ENCODE peak calls at places on chromosomes 3 and 15, in seven cellular contexts. One of them, this sample, is unnamed.
A peak's percentile ranks its signal among the peaks of the same experiment; 100 is the strongest.

GRCh38 chr3:52039846-52040245 is 16.5 kb downstream of the DUSP7 start:
- DNase-seq in cardiac fibroblast: peak; percentile 58
- DNase-seq in GM06990: no peak
- DNase-seq in fibroblast of mammary gland: no peak
- DNase-seq in mesothelial cell of epicardium: no peak
- DNase-seq in ovary: no peak
- DNase-seq in B cell: no peak
- DNase-seq in this sample: no peak

GRCh38 chr15:68435966-68436365 is 4.0 kb upstream of the ITGA11 start:
- DNase-seq in cardiac fibroblast: no peak
- DNase-seq in GM06990: no peak
- DNase-seq in fibroblast of mammary gland: no peak
- DNase-seq in mesothelial cell of epicardium: no peak
- DNase-seq in ovary: no peak
- DNase-seq in B cell: no peak
- DNase-seq in this sample: no peak

GRCh38 chr3:107375682-107376081 is 1.6 kb upstream of the CCDC54 start:
- DNase-seq in cardiac fibroblast: no peak
- DNase-seq in GM06990: no peak
- DNase-seq in fibroblast of mammary gland: no peak
- DNase-seq in mesothelial cell of epicardium: no peak
- DNase-seq in ovary: no peak
- DNase-seq in B cell: no peak
- DNase-seq in this sample: no peak

GRCh38 chr3:124776856-124777255 is 46.6 kb downstream of the UMPS start:
- DNase-seq in cardiac fibroblast: no peak
- DNase-seq in GM06990: no peak
- DNase-seq in fibroblast of mammary gland: no peak
- DNase-seq in mesothelial cell of epicardium: no peak
- DNase-seq in ovary: no peak
- DNase-seq in B cell: no peak
- DNase-seq in this sample: no peak

GRCh38 chr15:42094512-42094963 is at the start of gene PLA2G4D:
- DNase-seq in cardiac fibroblast: no peak
- DNase-seq in GM06990: no peak
- DNase-seq in fibroblast of mammary gland: no peak
- DNase-seq in mesothelial cell of epicardium: no peak
- DNase-seq in ovary: no peak
- DNase-seq in B cell: no peak
- DNase-seq in this sample: no peak

GRCh38 chr15:28208583-28208982 is 109.5 kb upstream of the OCA2 start:
- DNase-seq in cardiac fibroblast: no peak
- DNase-seq in GM06990: no peak
- DNase-seq in fibroblast of mammary gland: no peak
- DNase-seq in mesothelial cell of epicardium: no peak
- DNase-seq in ovary: no peak
- DNase-seq in B cell: no peak
- DNase-seq in this sample: no peak

GRCh38 chr3:119025390-119025789 is 9.3 kb downstream of the IGSF11 start:
- DNase-seq in cardiac fibroblast: no peak
- DNase-seq in GM06990: no peak
- DNase-seq in fibroblast of mammary gland: no peak
- DNase-seq in mesothelial cell of epicardium: no peak
- DNase-seq in ovary: no peak
- DNase-seq in B cell: no peak
- DNase-seq in this sample: no peak

GRCh38 chr3:107285197-107285596 is 92.0 kb upstream of the CCDC54 start:
- DNase-seq in cardiac fibroblast: peak; percentile 32
- DNase-seq in GM06990: no peak
- DNase-seq in fibroblast of mammary gland: peak; percentile 10
- DNase-seq in mesothelial cell of epicardium: no peak
- DNase-seq in ovary: no peak
- DNase-seq in B cell: no peak
- DNase-seq in this sample: no peak

GRCh38 chr3:120622870-120623718 is 27.0 kb downstream of the NDUFB4 start:
- DNase-seq in cardiac fibroblast: peak; percentile 64
- DNase-seq in GM06990: no peak
- DNase-seq in fibroblast of mammary gland: peak; percentile 79
- DNase-seq in mesothelial cell of epicardium: no peak
- DNase-seq in ovary: no peak
- DNase-seq in B cell: no peak
- DNase-seq in this sample: no peak

GRCh38 chr3:23308986-23309625 is 106.0 kb downstream of the UBE2E2 start:
- DNase-seq in cardiac fibroblast: no peak
- DNase-seq in GM06990: no peak
- DNase-seq in fibroblast of mammary gland: no peak
- DNase-seq in mesothelial cell of epicardium: no peak
- DNase-seq in ovary: no peak
- DNase-seq in B cell: no peak
- DNase-seq in this sample: no peak

GRCh38 chr3:173945801-173946200 is 548.3 kb downstream of the NLGN1 start:
- DNase-seq in cardiac fibroblast: no peak
- DNase-seq in GM06990: no peak
- DNase-seq in fibroblast of mammary gland: no peak
- DNase-seq in mesothelial cell of epicardium: no peak
- DNase-seq in ovary: no peak
- DNase-seq in B cell: no peak
- DNase-seq in this sample: no peak

GRCh38 chr15:100593431-100593830 is 8.6 kb downstream of the LINS1 start:
- DNase-seq in cardiac fibroblast: no peak
- DNase-seq in GM06990: no peak
- DNase-seq in fibroblast of mammary gland: no peak
- DNase-seq in mesothelial cell of epicardium: no peak
- DNase-seq in ovary: no peak
- DNase-seq in B cell: no peak
- DNase-seq in this sample: no peak

GRCh38 chr15:57160823-57161560 is 215.3 kb upstream of the CGNL1 start:
- DNase-seq in cardiac fibroblast: peak; percentile 71
- DNase-seq in GM06990: no peak
- DNase-seq in fibroblast of mammary gland: peak; percentile 64
- DNase-seq in mesothelial cell of epicardium: no peak
- DNase-seq in ovary: no peak
- DNase-seq in B cell: no peak
- DNase-seq in this sample: no peak

GRCh38 chr3:110969229-110970211 is 102.1 kb upstream of the NECTIN3 start:
- DNase-seq in cardiac fibroblast: no peak
- DNase-seq in GM06990: no peak
- DNase-seq in fibroblast of mammary gland: no peak
- DNase-seq in mesothelial cell of epicardium: no peak
- DNase-seq in ovary: no peak
- DNase-seq in B cell: no peak
- DNase-seq in this sample: no peak

GRCh38 chr15:66757521-66757920 is 55.5 kb downstream of the SMAD6 start:
- DNase-seq in cardiac fibroblast: no peak
- DNase-seq in GM06990: no peak
- DNase-seq in fibroblast of mammary gland: no peak
- DNase-seq in mesothelial cell of epicardium: no peak
- DNase-seq in ovary: peak; percentile 37
- DNase-seq in B cell: no peak
- DNase-seq in this sample: no peak

GRCh38 chr3:44198957-44199269 is 42.8 kb upstream of the TOPAZ1 start:
- DNase-seq in cardiac fibroblast: no peak
- DNase-seq in GM06990: no peak
- DNase-seq in fibroblast of mammary gland: no peak
- DNase-seq in mesothelial cell of epicardium: no peak
- DNase-seq in ovary: no peak
- DNase-seq in B cell: no peak
- DNase-seq in this sample: no peak

DNA sequence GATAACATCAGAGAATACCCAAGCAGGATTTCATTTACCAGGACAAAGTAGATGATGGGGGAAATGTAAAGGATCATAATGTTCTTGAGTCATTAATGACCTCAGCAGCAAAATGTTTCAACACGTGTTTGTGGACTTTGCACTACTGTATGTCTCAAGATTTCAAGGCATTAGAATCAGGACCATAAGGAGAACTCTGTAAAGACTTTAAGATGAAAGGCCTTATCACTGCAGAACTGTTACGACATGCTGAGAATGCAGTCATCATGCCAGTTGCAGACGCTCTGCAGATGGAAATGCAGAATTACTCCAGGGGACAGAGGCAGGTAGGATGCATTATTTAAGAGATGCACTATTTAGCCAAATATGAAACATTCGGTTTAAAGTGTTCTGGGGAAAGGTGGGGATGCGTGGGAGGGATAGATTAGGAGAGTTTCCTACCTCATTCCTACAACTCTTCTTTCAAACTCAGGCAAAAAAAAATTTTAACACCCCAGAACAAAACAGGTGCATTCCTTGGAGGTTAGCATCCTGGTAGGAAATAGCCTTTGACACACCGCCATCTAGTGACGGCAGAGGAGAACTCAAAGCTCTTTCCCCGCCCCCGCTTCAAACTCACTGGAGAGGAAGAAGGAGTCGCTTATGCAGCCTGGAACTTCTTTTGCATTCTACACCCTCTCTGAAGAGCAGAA is 43.3 kb upstream of the TOPAZ1 start:
- DNase-seq in cardiac fibroblast: peak; percentile 81
- DNase-seq in GM06990: peak; percentile 16
- DNase-seq in fibroblast of mammary gland: peak; percentile 75
- DNase-seq in mesothelial cell of epicardium: peak; percentile 78
- DNase-seq in ovary: peak; percentile 57
- DNase-seq in B cell: peak; percentile 77
- DNase-seq in this sample: peak; percentile 77
- TF ChIP-seq CTCF in cardiac fibroblast: peak; percentile 91
- TF ChIP-seq CTCF in GM06990: peak; percentile 76
- TF ChIP-seq CTCF in fibroblast of mammary gland: peak; percentile 86
- TF ChIP-seq CTCF in mesothelial cell of epicardium: peak; percentile 62
- TF ChIP-seq CTCF in ovary: peak; percentile 57
- TF ChIP-seq CTCF in B cell: peak; percentile 90
- TF ChIP-seq CTCF in this sample: peak; percentile 81

GRCh38 chr3:171640520-171641412 is 169.5 kb downstream of the PLD1 start:
- DNase-seq in cardiac fibroblast: peak; percentile 39
- DNase-seq in GM06990: no peak
- DNase-seq in fibroblast of mammary gland: peak; percentile 32
- DNase-seq in mesothelial cell of epicardium: no peak
- DNase-seq in ovary: no peak
- DNase-seq in B cell: no peak
- DNase-seq in this sample: no peak
- TF ChIP-seq CTCF in cardiac fibroblast: peak; percentile 23
- TF ChIP-seq CTCF in GM06990: no peak
- TF ChIP-seq CTCF in fibroblast of mammary gland: peak; percentile 27
- TF ChIP-seq CTCF in mesothelial cell of epicardium: no peak
- TF ChIP-seq CTCF in ovary: no peak
- TF ChIP-seq CTCF in B cell: no peak
- TF ChIP-seq CTCF in this sample: no peak

DNA sequence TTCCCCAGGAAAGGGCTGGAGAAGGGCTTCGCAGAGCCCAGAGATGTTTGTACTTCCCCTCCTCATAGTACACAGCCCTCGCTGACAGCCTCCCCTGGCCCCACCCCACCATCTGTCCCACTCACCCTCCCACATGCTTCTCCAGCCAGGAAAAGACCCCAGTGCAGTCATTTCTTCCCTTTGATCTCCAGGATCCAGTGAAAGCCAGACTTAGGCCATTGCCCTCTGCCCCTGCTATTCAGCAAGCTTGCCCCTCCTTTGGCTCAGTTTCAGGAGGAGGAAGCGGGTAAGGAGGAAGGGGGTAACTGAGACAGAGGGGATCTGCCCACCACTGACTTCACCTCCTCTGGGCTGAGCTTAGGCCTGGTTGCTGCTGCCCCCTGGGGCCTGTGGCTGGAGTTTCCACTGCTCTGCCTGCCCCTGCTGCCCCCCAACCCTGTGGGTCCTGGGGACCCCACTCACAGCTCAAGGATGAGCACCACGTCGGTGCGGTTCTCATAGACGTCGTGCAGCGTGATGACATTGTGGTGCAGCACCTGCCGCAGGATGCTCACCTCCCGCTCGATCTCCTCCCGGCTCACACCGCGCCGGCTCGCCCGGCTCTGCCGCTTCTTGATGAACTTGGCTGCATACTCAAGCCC is 63.1 kb downstream of the DAPK2 start:
- DNase-seq in cardiac fibroblast: no peak
- DNase-seq in GM06990: no peak
- DNase-seq in fibroblast of mammary gland: no peak
- DNase-seq in mesothelial cell of epicardium: no peak
- DNase-seq in ovary: no peak
- DNase-seq in B cell: no peak
- DNase-seq in this sample: no peak
- TF ChIP-seq CTCF in cardiac fibroblast: no peak
- TF ChIP-seq CTCF in GM06990: no peak
- TF ChIP-seq CTCF in fibroblast of mammary gland: peak; percentile 8
- TF ChIP-seq CTCF in mesothelial cell of epicardium: no peak
- TF ChIP-seq CTCF in ovary: no peak
- TF ChIP-seq CTCF in B cell: no peak
- TF ChIP-seq CTCF in this sample: peak; percentile 63

GRCh38 chr3:187958432-187959003 is 195.4 kb upstream of the LPP start:
- DNase-seq in cardiac fibroblast: no peak
- DNase-seq in GM06990: no peak
- DNase-seq in fibroblast of mammary gland: no peak
- DNase-seq in mesothelial cell of epicardium: no peak
- DNase-seq in ovary: no peak
- DNase-seq in B cell: peak; percentile 62
- DNase-seq in this sample: no peak

GRCh38 chr3:187954486-187955075 is 199.4 kb upstream of the LPP start:
- DNase-seq in cardiac fibroblast: peak; percentile 85
- DNase-seq in GM06990: no peak
- DNase-seq in fibroblast of mammary gland: peak; percentile 89
- DNase-seq in mesothelial cell of epicardium: no peak
- DNase-seq in ovary: no peak
- DNase-seq in B cell: no peak
- DNase-seq in this sample: no peak

GRCh38 chr3:187952849-187953248 is 201.1 kb upstream of the LPP start:
- DNase-seq in cardiac fibroblast: no peak
- DNase-seq in GM06990: no peak
- DNase-seq in fibroblast of mammary gland: no peak
- DNase-seq in mesothelial cell of epicardium: no peak
- DNase-seq in ovary: no peak
- DNase-seq in B cell: no peak
- DNase-seq in this sample: no peak

GRCh38 chr3:187957209-187957981 is 196.6 kb upstream of the LPP start:
- DNase-seq in cardiac fibroblast: no peak
- DNase-seq in GM06990: no peak
- DNase-seq in fibroblast of mammary gland: no peak
- DNase-seq in mesothelial cell of epicardium: no peak
- DNase-seq in ovary: no peak
- DNase-seq in B cell: no peak
- DNase-seq in this sample: no peak

DNA sequence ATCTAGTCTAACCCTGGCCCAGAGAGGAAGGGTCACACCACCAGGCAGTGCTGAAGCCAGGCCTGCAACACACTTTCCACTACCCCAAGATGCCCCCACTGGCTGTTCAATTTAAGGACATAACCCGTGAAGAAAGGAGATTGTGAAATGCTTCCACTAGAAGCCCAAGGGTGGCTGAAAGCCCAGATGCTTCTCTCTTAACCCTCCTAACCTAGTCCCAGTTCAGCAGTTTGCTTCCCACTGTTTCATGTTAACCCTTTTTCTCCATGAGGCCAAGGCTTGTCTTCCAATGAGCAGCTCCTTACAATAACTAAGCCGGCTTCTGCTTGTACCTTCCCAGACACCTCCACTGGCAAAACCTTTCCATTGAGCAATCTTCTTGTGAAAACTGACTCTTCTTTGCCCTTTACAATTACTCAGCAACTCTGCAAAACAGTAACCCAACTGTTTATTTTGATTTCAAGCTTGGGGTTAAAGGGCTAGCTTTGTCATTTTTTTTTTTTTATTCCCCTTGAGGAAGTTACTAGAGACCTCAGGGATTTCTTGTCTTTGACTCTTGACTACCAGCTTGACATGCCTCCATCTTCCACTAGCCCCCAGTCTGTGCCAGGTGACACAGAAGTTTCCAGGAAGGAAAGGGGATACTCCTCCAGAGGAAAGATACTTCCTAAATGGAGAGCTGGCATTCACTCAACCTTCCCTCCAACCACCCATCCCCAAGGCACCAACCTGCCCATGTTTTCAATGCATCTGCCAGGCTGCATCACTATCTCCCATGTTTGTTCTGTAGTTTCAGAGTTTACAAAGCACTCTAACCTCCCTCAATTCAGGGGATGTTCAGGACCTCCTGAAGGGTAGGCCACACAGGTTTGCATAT is 198.6 kb upstream of the LPP start:
- DNase-seq in cardiac fibroblast: peak; percentile 92
- DNase-seq in GM06990: no peak
- DNase-seq in fibroblast of mammary gland: peak; percentile 96
- DNase-seq in mesothelial cell of epicardium: no peak
- DNase-seq in ovary: no peak
- DNase-seq in B cell: no peak
- DNase-seq in this sample: no peak
- TF ChIP-seq CTCF in cardiac fibroblast: no peak
- TF ChIP-seq CTCF in GM06990: no peak
- TF ChIP-seq CTCF in fibroblast of mammary gland: no peak
- TF ChIP-seq CTCF in mesothelial cell of epicardium: no peak
- TF ChIP-seq CTCF in ovary: no peak
- TF ChIP-seq CTCF in B cell: no peak
- TF ChIP-seq CTCF in this sample: no peak